ENCODE peak calls at places on chromosome 7, in six cellular contexts. U is CD4-positive, alpha-beta memory T cell; C is right lobe of liver; I is sigmoid colon; A is adrenal gland; F is CD4-positive, CD25-positive, alpha-beta regulatory T cell. N is an unnamed sample. For H3K9me3 and H3K4me1, the result is how much of the 10 kb centered on the place peaks cover.

GRCh38 chr7:151814400-151814914 is 62.5 kb downstream of the PRKAG2 start:
- DNase-seq in F (no peak), A (no peak), I (no peak), U (no peak), C (peak), N (no peak)

GRCh38 chr7:152383341-152384234 is 52.2 kb downstream of the KMT2C start:
- DNase-seq in F (no peak), U (no peak), I (no peak), A (no peak), C (no peak), N (no peak)

GRCh38 chr7:114294036-114294435 is 120.6 kb upstream of the FOXP2 start:
- DNase-seq in A (no peak), C (no peak), F (no peak), U (no peak), I (no peak), N (no peak)

GRCh38 chr7:36278069-36278766 is 111.4 kb upstream of the ANLN start:
- DNase-seq in I (peak), C (no peak), U (no peak), F (no peak), A (peak), N (no peak)

GRCh38 chr7:154965014-154965413 is 37.9 kb downstream of the PAXIP1 start:
- DNase-seq in U (no peak), F (no peak), C (no peak), I (no peak), A (no peak), N (no peak)

GRCh38 chr7:70303780-70304179 is 705.5 kb downstream of the AUTS2 start:
- DNase-seq in F (no peak), U (no peak), A (no peak), I (no peak), C (no peak), N (no peak)

GRCh38 chr7:7219216-7219615 is 36.9 kb downstream of the C1GALT1 start:
- DNase-seq in A (no peak), U (no peak), F (no peak), I (no peak), C (no peak), N (no peak)

GRCh38 chr7:45923290-45923689 is 2.2 kb upstream of the IGFBP3 start:
- DNase-seq in U (peak), I (peak), F (no peak), C (peak), A (peak), N (peak)

GRCh38 chr7:84701524-84702306 is 485.1 kb downstream of the SEMA3D start:
- DNase-seq in A (no peak), U (no peak), I (no peak), C (no peak), F (no peak), N (no peak)

GRCh38 chr7:37970211-37970610 is 49.8 kb downstream of the EPDR1 start:
- DNase-seq in U (no peak), A (no peak), F (no peak), I (no peak), C (no peak), N (no peak)

GRCh38 chr7:94247970-94248369 is 146.7 kb upstream of the COL1A2 start:
- DNase-seq in I (no peak), C (no peak), A (no peak), F (no peak), U (no peak), N (no peak)

GRCh38 chr7:94250124-94250523 is 144.6 kb upstream of the COL1A2 start:
- DNase-seq in I (no peak), C (no peak), F (no peak), U (no peak), A (no peak), N (no peak)

GRCh38 chr7:94250984-94251383 is 143.7 kb upstream of the COL1A2 start:
- DNase-seq in A (no peak), U (no peak), F (no peak), C (no peak), I (no peak), N (peak)

GRCh38 chr7:94252124-94252523 is 142.6 kb upstream of the COL1A2 start:
- DNase-seq in C (no peak), I (no peak), U (no peak), F (no peak), A (no peak), N (no peak)

DNA sequence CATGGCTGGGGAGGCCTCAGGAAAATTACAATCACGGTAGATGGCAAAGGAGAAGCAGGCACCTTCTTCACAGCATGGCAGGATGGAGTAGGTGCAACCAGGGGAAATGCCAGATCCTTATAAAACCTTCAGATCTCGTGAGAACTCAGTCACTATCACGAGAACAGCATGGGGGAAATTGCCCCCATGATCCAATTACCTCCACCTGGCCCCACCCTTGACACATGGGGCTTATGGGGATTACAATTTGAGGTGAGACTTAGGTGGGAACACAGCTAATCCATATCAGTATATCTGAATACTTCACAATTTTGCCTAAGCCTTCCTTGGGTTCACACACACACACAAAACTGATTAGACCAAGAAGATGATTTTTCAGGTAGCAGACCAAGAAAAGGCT is 145.1 kb upstream of the COL1A2 start:
- DNase-seq in U (no peak), F (no peak), C (no peak), A (no peak), I (no peak), N (no peak)
- H3K9me3 ChIP-seq in U (under half), F (under half), C (under half), A (under half), I (under half), N (under half)

GRCh38 chr7:110413038-110413437 is 677.9 kb upstream of the LRRN3 start:
- DNase-seq in U (no peak), C (no peak), I (no peak), A (no peak), F (no peak), N (no peak)
- H3K27ac ChIP-seq in U (no peak), C (no peak), I (no peak), A (no peak), F (no peak), N (no peak)

GRCh38 chr7:44756904-44757303 is 8.3 kb downstream of the ZMIZ2 start:
- DNase-seq in F (no peak), I (no peak), U (no peak), A (no peak), C (no peak), N (peak)
- H3K4me1 ChIP-seq in F (under half), I (under half), U (under half), A (under half), C (under half), N (under half)

GRCh38 chr7:99782012-99782953 is 1.7 kb downstream of the CYP3A4 start:
- DNase-seq in U (no peak), I (no peak), A (no peak), C (no peak), F (no peak), N (no peak)

GRCh38 chr7:99786726-99787300 is 2.8 kb upstream of the CYP3A4 start:
- DNase-seq in A (no peak), I (no peak), C (no peak), F (no peak), U (no peak), N (no peak)

GRCh38 chr7:99779949-99780348 is 4.0 kb downstream of the CYP3A4 start:
- DNase-seq in I (no peak), C (no peak), U (no peak), A (no peak), F (no peak), N (no peak)

GRCh38 chr7:99780588-99780987 is 3.4 kb downstream of the CYP3A4 start:
- DNase-seq in F (no peak), U (no peak), C (no peak), A (no peak), I (no peak), N (no peak)

DNA sequence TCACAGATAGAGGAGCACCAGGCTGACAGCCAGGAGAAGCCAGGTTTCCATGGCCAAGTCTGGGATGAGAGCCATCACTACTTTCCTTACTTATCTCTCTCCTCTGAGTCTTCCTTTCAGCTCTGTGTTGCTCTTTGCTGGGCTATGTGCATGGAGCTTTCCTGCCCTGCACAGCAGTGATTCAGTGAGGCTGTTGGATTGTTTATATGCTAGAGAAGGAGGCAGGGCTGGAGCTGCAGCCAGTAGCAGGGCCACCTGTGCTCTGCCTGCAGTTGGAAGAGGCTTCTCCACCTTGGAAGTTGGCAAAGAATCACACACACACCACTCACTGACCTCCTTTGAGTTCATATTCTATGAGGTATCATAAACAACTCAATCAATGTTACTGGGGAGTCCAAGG is at the start of gene CYP3A4:
- DNase-seq in A (no peak), C (no peak), I (no peak), F (no peak), U (no peak), N (no peak)
- H3K9me3 ChIP-seq in A (under half), C (under half), I (under half), F (under half), U (under half), N (under half)

GRCh38 chr7:68684246-68684850 is 913.9 kb upstream of the AUTS2 start:
- DNase-seq in C (no peak), I (no peak), F (no peak), U (no peak), A (no peak), N (no peak)

GRCh38 chr7:68692511-68692910 is 905.8 kb upstream of the AUTS2 start:
- DNase-seq in C (no peak), I (no peak), U (no peak), F (no peak), A (no peak), N (no peak)

GRCh38 chr7:68689087-68689433 is 909.2 kb upstream of the AUTS2 start:
- DNase-seq in F (no peak), U (no peak), C (no peak), A (no peak), I (no peak), N (no peak)

GRCh38 chr7:68691261-68692216 is 906.7 kb upstream of the AUTS2 start:
- DNase-seq in A (peak), I (no peak), U (no peak), C (no peak), F (no peak), N (no peak)

DNA sequence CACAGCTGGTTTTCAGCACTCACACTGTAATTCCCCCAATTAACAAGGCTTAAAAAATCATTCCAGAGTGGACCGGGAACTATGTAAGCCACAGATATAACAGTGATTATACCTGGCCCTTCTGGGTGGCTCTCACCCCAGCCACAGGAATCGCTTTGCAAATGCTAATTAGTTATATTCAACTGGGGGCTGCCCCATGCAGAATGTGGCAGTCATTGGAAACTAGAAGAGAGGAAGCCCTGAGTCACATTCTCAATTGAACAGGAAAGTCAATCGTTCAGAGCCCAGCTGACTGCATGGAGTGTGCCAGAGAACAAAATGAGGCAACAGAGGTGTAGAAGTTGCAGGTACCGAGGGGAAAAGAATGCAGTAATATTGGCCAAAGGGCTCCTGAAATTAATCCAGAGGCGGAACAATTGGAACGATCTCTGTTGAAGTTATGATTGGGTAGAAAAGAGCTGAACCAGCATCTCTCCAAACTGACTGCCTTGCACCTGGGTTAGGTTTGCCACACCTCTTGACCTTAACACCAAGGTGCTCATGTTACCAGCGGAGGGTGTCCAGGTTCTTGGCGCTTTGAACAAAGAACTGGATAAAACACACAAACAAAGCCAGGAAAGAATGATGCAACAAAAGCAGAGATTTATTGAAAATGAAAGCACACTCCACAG is 909.7 kb upstream of the AUTS2 start:
- DNase-seq in I (no peak), U (no peak), C (no peak), A (no peak), F (no peak), N (no peak)
- H3K27ac ChIP-seq in I (no peak), U (no peak), C (no peak), A (no peak), F (no peak), N (no peak)

N was measured in pancreas.